ENCODE peak calls at places on chromosomes 3 and 15, in six cellular contexts. D is MM.1S, I is heart right ventricle, J is esophagus squamous epithelium, C is right lobe of liver, K is left lung. Y is an unnamed sample.

GRCh38 chr15:98671060-98672008 is 23.0 kb downstream of the IGF1R start:
- DNase-seq in D (no peak), I (no peak), J (no peak), C (no peak), K (no peak), Y (no peak)

GRCh38 chr3:18806633-18807032 is 341.7 kb upstream of the KCNH8 start:
- DNase-seq in D (no peak), I (no peak), J (no peak), C (no peak), K (no peak), Y (no peak)

GRCh38 chr3:59245879-59246501 is 196.2 kb upstream of the CFAP20DC start:
- DNase-seq in D (no peak), I (no peak), J (no peak), C (no peak), K (no peak), Y (peak; percentile 69)

GRCh38 chr3:178907081-178907480 is 164.5 kb downstream of the ZMAT3 start:
- DNase-seq in D (no peak), I (no peak), J (no peak), C (no peak), K (no peak), Y (no peak)

GRCh38 chr3:142279965-142280590 is 54.7 kb upstream of the GK5 start:
- DNase-seq in D (peak; percentile 83), I (no peak), J (no peak), C (peak; percentile 59), K (peak; percentile 37), Y (peak; percentile 36)

GRCh38 chr15:39125904-39126303 is 455.0 kb upstream of the THBS1 start:
- DNase-seq in D (peak; percentile 48), I (no peak), J (no peak), C (peak; percentile 50), K (no peak), Y (peak; percentile 52)

GRCh38 chr3:74559301-74559700 is 55.2 kb downstream of the CNTN3 start:
- DNase-seq in D (no peak), I (no peak), J (no peak), C (no peak), K (no peak), Y (no peak)

GRCh38 chr3:155744626-155745324 is at the start of gene PLCH1:
- DNase-seq in D (no peak), I (peak; percentile 50), J (no peak), C (peak; percentile 52), K (peak; percentile 78), Y (no peak)

GRCh38 chr15:89806565-89807550 is 7.8 kb downstream of the ANPEP start:
- DNase-seq in D (no peak), I (no peak), J (no peak), C (peak; percentile 98), K (no peak), Y (no peak)

GRCh38 chr3:54962200-54962599 is 34.3 kb upstream of the LRTM1 start:
- DNase-seq in D (no peak), I (no peak), J (no peak), C (no peak), K (no peak), Y (peak; percentile 84)

GRCh38 chr3:34843479-34843870 is 795.9 kb upstream of the ARPP21 start:
- DNase-seq in D (no peak), I (no peak), J (no peak), C (no peak), K (no peak), Y (no peak)

GRCh38 chr3:27669505-27670085 is 52.5 kb downstream of the EOMES start:
- DNase-seq in D (no peak), I (no peak), J (no peak), C (no peak), K (no peak), Y (no peak)

GRCh38 chr3:158950131-158950901 is 148.5 kb downstream of the MFSD1 start:
- DNase-seq in D (no peak), I (no peak), J (no peak), C (no peak), K (no peak), Y (no peak)

GRCh38 chr3:41404601-41405000 is 205.3 kb downstream of the CTNNB1 start:
- DNase-seq in D (no peak), I (no peak), J (no peak), C (no peak), K (no peak), Y (peak; percentile 61)

DNA sequence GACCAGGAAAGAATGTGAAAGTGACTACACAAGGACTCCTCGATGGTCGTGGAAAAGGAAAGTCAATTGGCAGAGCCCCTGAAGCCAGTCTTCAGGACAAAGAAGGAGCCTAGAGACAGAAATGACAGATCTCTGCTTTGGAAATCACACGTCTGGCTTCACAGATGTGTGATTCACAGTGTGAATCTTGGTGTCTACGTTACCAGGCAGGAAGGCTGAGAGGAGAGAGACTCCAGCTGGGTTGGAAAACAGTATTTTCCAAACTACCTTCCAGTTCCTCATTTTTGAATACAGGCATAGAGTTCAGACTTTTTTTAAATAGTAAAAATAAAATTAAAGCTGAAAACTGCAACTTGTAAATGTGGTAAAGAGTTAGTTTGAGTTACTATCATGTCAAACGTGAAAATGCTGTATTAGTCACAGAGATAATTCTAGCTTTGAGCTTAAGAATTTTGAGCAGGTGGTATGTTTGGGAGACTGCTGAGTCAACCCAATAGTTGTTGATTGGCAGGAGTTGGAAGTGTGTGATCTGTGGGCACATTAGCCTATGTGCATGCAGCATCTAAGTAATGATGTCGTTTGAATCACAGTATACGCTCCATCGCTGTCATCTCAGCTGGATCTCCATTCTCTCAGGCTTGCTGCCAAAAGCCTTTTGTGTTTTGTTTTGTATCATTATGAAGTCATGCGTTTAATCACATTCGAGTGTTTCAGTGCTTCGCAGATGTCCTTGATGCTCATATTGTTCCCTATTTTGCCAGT is 6.0 kb downstream of the CCR2 start:
- DNase-seq in D (no peak), I (no peak), J (no peak), C (no peak), K (no peak), Y (no peak)
- H3K27ac ChIP-seq in D (no peak overlapping the region), I (no peak overlapping the region), J (peak overlapping the region; percentile 3), C (no peak overlapping the region), K (peak overlapping the region; percentile 20), Y (no peak overlapping the region)

DNA sequence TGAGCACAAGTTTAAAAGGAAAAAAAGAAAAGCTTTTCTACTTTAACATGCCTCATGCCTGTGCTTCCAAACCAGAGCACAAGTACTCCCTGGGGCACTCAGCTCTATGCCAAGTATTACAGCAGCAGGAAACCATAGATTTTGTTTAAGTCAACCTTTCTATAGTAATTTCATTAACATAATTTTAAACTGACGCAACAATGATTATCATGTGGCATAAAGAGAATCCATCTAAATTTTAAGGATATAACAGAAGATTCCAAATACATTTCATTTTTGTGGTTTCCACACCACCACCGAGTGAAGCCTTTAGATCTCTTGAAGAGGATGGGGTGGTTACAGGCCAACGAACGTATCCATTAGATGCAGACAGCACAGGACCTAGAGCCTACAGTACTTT is 112.1 kb downstream of the TNIK start:
- DNase-seq in D (no peak), I (no peak), J (no peak), C (no peak), K (no peak), Y (peak; percentile 58)
- H3K4me1 ChIP-seq in D (no peaks in the 10 kb centered on the region), I (peaks cover 40% of the 10 kb centered on the region), J (peaks cover 23% of the 10 kb centered on the region), C (no peaks in the 10 kb centered on the region), K (peaks cover 5% of the 10 kb centered on the region), Y (peaks cover 53% of the 10 kb centered on the region)

GRCh38 chr15:65618575-65619109 is 3.1 kb upstream of the SLC24A1 start:
- DNase-seq in D (no peak), I (no peak), J (no peak), C (no peak), K (no peak), Y (no peak)

GRCh38 chr15:65619636-65620290 is 2.0 kb upstream of the SLC24A1 start:
- DNase-seq in D (no peak), I (no peak), J (no peak), C (no peak), K (no peak), Y (no peak)

GRCh38 chr15:65623103-65623502 is 1.4 kb downstream of the SLC24A1 start:
- DNase-seq in D (no peak), I (no peak), J (no peak), C (no peak), K (no peak), Y (no peak)

GRCh38 chr15:65621638-65622037 is at the start of gene SLC24A1:
- DNase-seq in D (no peak), I (no peak), J (no peak), C (no peak), K (no peak), Y (no peak)

DNA sequence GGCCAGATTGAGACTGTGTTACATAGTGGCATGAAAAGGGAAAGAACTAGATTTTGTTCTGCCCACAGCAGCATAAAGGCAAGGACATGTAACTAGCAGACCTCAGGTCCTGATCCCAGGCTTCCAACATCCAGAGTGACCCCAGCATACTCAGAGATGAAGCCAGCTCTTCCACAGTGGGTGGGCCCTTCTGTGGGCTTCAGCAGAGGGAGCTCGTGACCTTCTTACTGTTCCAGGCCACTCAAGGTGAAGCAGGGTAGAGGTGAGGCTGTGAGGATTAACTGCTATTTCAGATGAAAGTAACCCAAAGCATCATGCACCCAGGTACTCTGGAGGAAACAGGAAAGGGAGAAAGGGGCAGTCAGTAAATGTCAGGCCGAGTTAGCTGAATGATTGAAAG is 905 bp upstream of the SLC24A1 start:
- DNase-seq in D (no peak), I (no peak), J (no peak), C (no peak), K (no peak), Y (no peak)
- TF ChIP-seq CTCF in D (no peak), I (no peak), J (no peak), C (no peak), K (no peak), Y (no peak)

GRCh38 chr15:64808785-64809453 is 16.5 kb downstream of the PIF1 start:
- DNase-seq in D (no peak), I (no peak), J (no peak), C (no peak), K (no peak), Y (no peak)

GRCh38 chr15:64807051-64807749 is 18.2 kb downstream of the PIF1 start:
- DNase-seq in D (no peak), I (no peak), J (no peak), C (no peak), K (no peak), Y (no peak)

GRCh38 chr15:64807751-64808222 is 17.7 kb downstream of the PIF1 start:
- DNase-seq in D (no peak), I (no peak), J (no peak), C (no peak), K (no peak), Y (no peak)

GRCh38 chr15:64810499-64811326 is 14.7 kb downstream of the PIF1 start:
- DNase-seq in D (no peak), I (no peak), J (no peak), C (no peak), K (no peak), Y (no peak)

DNA sequence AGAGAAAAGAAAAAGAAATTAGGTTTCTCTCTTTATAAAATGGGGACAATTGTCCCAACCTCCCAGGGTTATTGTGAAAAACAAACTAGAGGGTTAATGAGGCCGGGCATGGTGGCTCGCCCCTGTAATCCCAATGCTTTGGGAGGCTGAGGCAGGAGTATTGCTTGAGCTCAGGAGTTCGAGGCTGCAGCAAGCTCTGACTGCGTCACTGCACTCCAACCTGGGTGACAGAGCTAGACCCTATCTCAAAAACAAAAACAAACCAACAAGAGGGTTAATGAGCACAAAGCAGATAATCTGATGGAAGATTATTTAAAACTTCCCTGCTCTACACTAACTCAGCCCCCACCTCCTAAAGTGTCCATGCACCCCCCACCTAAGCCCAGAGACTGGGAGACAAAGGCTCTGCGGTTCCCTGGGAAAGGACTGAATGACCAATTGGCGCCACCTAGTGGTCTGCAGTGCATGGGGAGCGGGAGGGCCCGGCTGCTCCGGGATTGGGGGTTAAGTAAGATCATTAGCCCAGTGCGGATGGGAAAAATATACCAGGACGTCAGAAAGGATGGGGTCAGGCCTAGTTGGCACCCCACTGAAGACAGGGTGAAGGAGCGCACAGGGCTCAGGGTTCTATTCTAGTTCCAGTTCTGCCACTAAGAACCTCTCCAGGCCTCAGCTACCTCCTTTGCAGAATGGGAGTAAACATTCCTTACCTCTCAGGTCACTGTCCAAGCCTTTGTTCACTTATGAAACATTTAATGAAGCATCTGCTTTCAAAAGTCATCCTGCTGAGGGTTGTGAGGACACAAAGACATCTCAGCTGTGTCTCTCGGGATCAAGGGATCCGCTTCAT is 15.6 kb downstream of the PIF1 start:
- DNase-seq in D (peak; percentile 59), I (peak; percentile 85), J (no peak), C (peak; percentile 85), K (peak; percentile 77), Y (no peak)
- H3K27ac ChIP-seq in D (no peak overlapping the region), I (no peak overlapping the region), J (no peak overlapping the region), C (no peak overlapping the region), K (no peak overlapping the region), Y (no peak overlapping the region)

Y was measured in foreskin keratinocyte.